ENCODE peak calls at places on chromosomes 11 and 22, in ten cellular contexts. One of them, this sample, is unnamed.

GRCh38 chr11:59289782-59290181 is 68.9 kb upstream of the OR5AN1 start:
- DNase-seq in mesendoderm: no peak
- DNase-seq in SJSA1: no peak
- DNase-seq in HFFc6: no peak
- DNase-seq in stimulated activated CD8-positive, alpha-beta memory T cell treated with anti-CD3 and anti-CD28 coated beads, Interleukin-4, amount 100 ng/mL, for 4 hours: no peak
- DNase-seq in NCI-H1436 treated with DMSO at 0.1 percent for 48 hours: no peak
- DNase-seq in Peyer's patch: no peak
- DNase-seq in C1 segment of cervical spinal cord: no peak
- DNase-seq in stimulated activated CD4-positive, alpha-beta T cell treated with anti-CD3 and anti-CD28 coated beads, Interleukin-4, amount 100 ng/mL, for 1 hour: no peak
- DNase-seq in D341Med: no peak
- DNase-seq in this sample: no peak

GRCh38 chr11:12235549-12235944 is 125.2 kb downstream of the MICAL2 start:
- DNase-seq in mesendoderm: peak
- DNase-seq in stimulated activated CD4-positive, alpha-beta T cell treated with anti-CD3 and anti-CD28 coated beads, Interleukin-4, amount 100 ng/mL, for 1 hour: no peak
- DNase-seq in NCI-H1436 treated with DMSO at 0.1 percent for 48 hours: no peak
- DNase-seq in SJSA1: no peak
- DNase-seq in HFFc6: no peak
- DNase-seq in C1 segment of cervical spinal cord: no peak
- DNase-seq in D341Med: no peak
- DNase-seq in Peyer's patch: no peak
- DNase-seq in stimulated activated CD8-positive, alpha-beta memory T cell treated with anti-CD3 and anti-CD28 coated beads, Interleukin-4, amount 100 ng/mL, for 4 hours: no peak
- DNase-seq in this sample: no peak

GRCh38 chr11:64306876-64307622 is 1.7 kb downstream of the ESRRA start:
- DNase-seq in SJSA1: no peak
- DNase-seq in D341Med: no peak
- DNase-seq in stimulated activated CD4-positive, alpha-beta T cell treated with anti-CD3 and anti-CD28 coated beads, Interleukin-4, amount 100 ng/mL, for 1 hour: no peak
- DNase-seq in C1 segment of cervical spinal cord: no peak
- DNase-seq in mesendoderm: no peak
- DNase-seq in HFFc6: no peak
- DNase-seq in Peyer's patch: peak
- DNase-seq in stimulated activated CD8-positive, alpha-beta memory T cell treated with anti-CD3 and anti-CD28 coated beads, Interleukin-4, amount 100 ng/mL, for 4 hours: no peak
- DNase-seq in NCI-H1436 treated with DMSO at 0.1 percent for 48 hours: no peak
- DNase-seq in this sample: no peak

GRCh38 chr11:55503449-55503848 is 50.8 kb upstream of the OR4C15 start:
- DNase-seq in stimulated activated CD8-positive, alpha-beta memory T cell treated with anti-CD3 and anti-CD28 coated beads, Interleukin-4, amount 100 ng/mL, for 4 hours: no peak
- DNase-seq in C1 segment of cervical spinal cord: no peak
- DNase-seq in stimulated activated CD4-positive, alpha-beta T cell treated with anti-CD3 and anti-CD28 coated beads, Interleukin-4, amount 100 ng/mL, for 1 hour: no peak
- DNase-seq in Peyer's patch: no peak
- DNase-seq in mesendoderm: no peak
- DNase-seq in HFFc6: no peak
- DNase-seq in D341Med: no peak
- DNase-seq in SJSA1: no peak
- DNase-seq in NCI-H1436 treated with DMSO at 0.1 percent for 48 hours: no peak
- DNase-seq in this sample: no peak

GRCh38 chr11:65927904-65928397 is 8.7 kb downstream of the DRAP1 start:
- DNase-seq in C1 segment of cervical spinal cord: no peak
- DNase-seq in mesendoderm: no peak
- DNase-seq in HFFc6: no peak
- DNase-seq in D341Med: peak
- DNase-seq in stimulated activated CD8-positive, alpha-beta memory T cell treated with anti-CD3 and anti-CD28 coated beads, Interleukin-4, amount 100 ng/mL, for 4 hours: peak
- DNase-seq in NCI-H1436 treated with DMSO at 0.1 percent for 48 hours: no peak
- DNase-seq in Peyer's patch: no peak
- DNase-seq in stimulated activated CD4-positive, alpha-beta T cell treated with anti-CD3 and anti-CD28 coated beads, Interleukin-4, amount 100 ng/mL, for 1 hour: peak
- DNase-seq in SJSA1: no peak
- DNase-seq in this sample: no peak

GRCh38 chr11:82845336-82846036 is 54.7 kb downstream of the PRCP start:
- DNase-seq in mesendoderm: no peak
- DNase-seq in NCI-H1436 treated with DMSO at 0.1 percent for 48 hours: no peak
- DNase-seq in HFFc6: no peak
- DNase-seq in stimulated activated CD4-positive, alpha-beta T cell treated with anti-CD3 and anti-CD28 coated beads, Interleukin-4, amount 100 ng/mL, for 1 hour: no peak
- DNase-seq in stimulated activated CD8-positive, alpha-beta memory T cell treated with anti-CD3 and anti-CD28 coated beads, Interleukin-4, amount 100 ng/mL, for 4 hours: no peak
- DNase-seq in Peyer's patch: no peak
- DNase-seq in D341Med: no peak
- DNase-seq in SJSA1: no peak
- DNase-seq in C1 segment of cervical spinal cord: no peak
- DNase-seq in this sample: no peak

GRCh38 chr11:79520086-79520485 is 79.3 kb upstream of the TENM4 start:
- DNase-seq in NCI-H1436 treated with DMSO at 0.1 percent for 48 hours: no peak
- DNase-seq in stimulated activated CD4-positive, alpha-beta T cell treated with anti-CD3 and anti-CD28 coated beads, Interleukin-4, amount 100 ng/mL, for 1 hour: no peak
- DNase-seq in stimulated activated CD8-positive, alpha-beta memory T cell treated with anti-CD3 and anti-CD28 coated beads, Interleukin-4, amount 100 ng/mL, for 4 hours: no peak
- DNase-seq in D341Med: no peak
- DNase-seq in SJSA1: no peak
- DNase-seq in HFFc6: no peak
- DNase-seq in C1 segment of cervical spinal cord: no peak
- DNase-seq in Peyer's patch: no peak
- DNase-seq in mesendoderm: no peak
- DNase-seq in this sample: no peak

GRCh38 chr11:100719362-100719761 is 32.3 kb downstream of the ARHGAP42 start:
- DNase-seq in HFFc6: no peak
- DNase-seq in mesendoderm: peak
- DNase-seq in Peyer's patch: no peak
- DNase-seq in stimulated activated CD8-positive, alpha-beta memory T cell treated with anti-CD3 and anti-CD28 coated beads, Interleukin-4, amount 100 ng/mL, for 4 hours: no peak
- DNase-seq in D341Med: peak
- DNase-seq in C1 segment of cervical spinal cord: no peak
- DNase-seq in SJSA1: no peak
- DNase-seq in NCI-H1436 treated with DMSO at 0.1 percent for 48 hours: peak
- DNase-seq in stimulated activated CD4-positive, alpha-beta T cell treated with anti-CD3 and anti-CD28 coated beads, Interleukin-4, amount 100 ng/mL, for 1 hour: no peak
- DNase-seq in this sample: peak

GRCh38 chr22:33272180-33272579 is 214.0 kb upstream of the SYN3 start:
- DNase-seq in HFFc6: no peak
- DNase-seq in stimulated activated CD8-positive, alpha-beta memory T cell treated with anti-CD3 and anti-CD28 coated beads, Interleukin-4, amount 100 ng/mL, for 4 hours: no peak
- DNase-seq in NCI-H1436 treated with DMSO at 0.1 percent for 48 hours: no peak
- DNase-seq in mesendoderm: no peak
- DNase-seq in C1 segment of cervical spinal cord: no peak
- DNase-seq in SJSA1: no peak
- DNase-seq in stimulated activated CD4-positive, alpha-beta T cell treated with anti-CD3 and anti-CD28 coated beads, Interleukin-4, amount 100 ng/mL, for 1 hour: no peak
- DNase-seq in D341Med: no peak
- DNase-seq in Peyer's patch: no peak
- DNase-seq in this sample: no peak

GRCh38 chr11:76658651-76659650 is 11.6 kb downstream of the LRRC32 start:
- DNase-seq in SJSA1: no peak
- DNase-seq in C1 segment of cervical spinal cord: no peak
- DNase-seq in stimulated activated CD8-positive, alpha-beta memory T cell treated with anti-CD3 and anti-CD28 coated beads, Interleukin-4, amount 100 ng/mL, for 4 hours: no peak
- DNase-seq in D341Med: no peak
- DNase-seq in NCI-H1436 treated with DMSO at 0.1 percent for 48 hours: no peak
- DNase-seq in mesendoderm: no peak
- DNase-seq in HFFc6: no peak
- DNase-seq in Peyer's patch: peak
- DNase-seq in stimulated activated CD4-positive, alpha-beta T cell treated with anti-CD3 and anti-CD28 coated beads, Interleukin-4, amount 100 ng/mL, for 1 hour: no peak
- DNase-seq in this sample: peak

GRCh38 chr22:17562906-17563870 is at the start of gene SLC25A18:
- DNase-seq in C1 segment of cervical spinal cord: peak
- DNase-seq in Peyer's patch: no peak
- DNase-seq in mesendoderm: peak
- DNase-seq in HFFc6: no peak
- DNase-seq in stimulated activated CD4-positive, alpha-beta T cell treated with anti-CD3 and anti-CD28 coated beads, Interleukin-4, amount 100 ng/mL, for 1 hour: no peak
- DNase-seq in NCI-H1436 treated with DMSO at 0.1 percent for 48 hours: no peak
- DNase-seq in stimulated activated CD8-positive, alpha-beta memory T cell treated with anti-CD3 and anti-CD28 coated beads, Interleukin-4, amount 100 ng/mL, for 4 hours: no peak
- DNase-seq in D341Med: no peak
- DNase-seq in SJSA1: no peak
- DNase-seq in this sample: no peak

GRCh38 chr11:12556788-12557384 is 117.3 kb upstream of the TEAD1 start:
- DNase-seq in stimulated activated CD4-positive, alpha-beta T cell treated with anti-CD3 and anti-CD28 coated beads, Interleukin-4, amount 100 ng/mL, for 1 hour: no peak
- DNase-seq in stimulated activated CD8-positive, alpha-beta memory T cell treated with anti-CD3 and anti-CD28 coated beads, Interleukin-4, amount 100 ng/mL, for 4 hours: no peak
- DNase-seq in D341Med: no peak
- DNase-seq in C1 segment of cervical spinal cord: no peak
- DNase-seq in NCI-H1436 treated with DMSO at 0.1 percent for 48 hours: no peak
- DNase-seq in HFFc6: peak
- DNase-seq in mesendoderm: peak
- DNase-seq in Peyer's patch: no peak
- DNase-seq in SJSA1: peak
- DNase-seq in this sample: peak

GRCh38 chr22:38348751-38349496 is 31.7 kb upstream of the CSNK1E start:
- DNase-seq in mesendoderm: no peak
- DNase-seq in D341Med: no peak
- DNase-seq in SJSA1: no peak
- DNase-seq in HFFc6: no peak
- DNase-seq in stimulated activated CD8-positive, alpha-beta memory T cell treated with anti-CD3 and anti-CD28 coated beads, Interleukin-4, amount 100 ng/mL, for 4 hours: no peak
- DNase-seq in Peyer's patch: no peak
- DNase-seq in NCI-H1436 treated with DMSO at 0.1 percent for 48 hours: no peak
- DNase-seq in C1 segment of cervical spinal cord: no peak
- DNase-seq in stimulated activated CD4-positive, alpha-beta T cell treated with anti-CD3 and anti-CD28 coated beads, Interleukin-4, amount 100 ng/mL, for 1 hour: no peak
- DNase-seq in this sample: no peak

GRCh38 chr22:28479912-28480311 is 199.7 kb downstream of the TTC28 start:
- DNase-seq in mesendoderm: peak
- DNase-seq in SJSA1: no peak
- DNase-seq in Peyer's patch: no peak
- DNase-seq in stimulated activated CD8-positive, alpha-beta memory T cell treated with anti-CD3 and anti-CD28 coated beads, Interleukin-4, amount 100 ng/mL, for 4 hours: no peak
- DNase-seq in NCI-H1436 treated with DMSO at 0.1 percent for 48 hours: no peak
- DNase-seq in D341Med: no peak
- DNase-seq in HFFc6: no peak
- DNase-seq in C1 segment of cervical spinal cord: no peak
- DNase-seq in stimulated activated CD4-positive, alpha-beta T cell treated with anti-CD3 and anti-CD28 coated beads, Interleukin-4, amount 100 ng/mL, for 1 hour: no peak
- DNase-seq in this sample: no peak

GRCh38 chr11:11611381-11611780 is 10.4 kb downstream of the GALNT18 start:
- DNase-seq in mesendoderm: no peak
- DNase-seq in stimulated activated CD4-positive, alpha-beta T cell treated with anti-CD3 and anti-CD28 coated beads, Interleukin-4, amount 100 ng/mL, for 1 hour: no peak
- DNase-seq in Peyer's patch: no peak
- DNase-seq in HFFc6: no peak
- DNase-seq in D341Med: no peak
- DNase-seq in SJSA1: peak
- DNase-seq in NCI-H1436 treated with DMSO at 0.1 percent for 48 hours: no peak
- DNase-seq in C1 segment of cervical spinal cord: no peak
- DNase-seq in stimulated activated CD8-positive, alpha-beta memory T cell treated with anti-CD3 and anti-CD28 coated beads, Interleukin-4, amount 100 ng/mL, for 4 hours: no peak
- DNase-seq in this sample: no peak

GRCh38 chr11:119774180-119774763 is 45.3 kb upstream of the NECTIN1 start:
- DNase-seq in stimulated activated CD4-positive, alpha-beta T cell treated with anti-CD3 and anti-CD28 coated beads, Interleukin-4, amount 100 ng/mL, for 1 hour: no peak
- DNase-seq in stimulated activated CD8-positive, alpha-beta memory T cell treated with anti-CD3 and anti-CD28 coated beads, Interleukin-4, amount 100 ng/mL, for 4 hours: no peak
- DNase-seq in D341Med: no peak
- DNase-seq in C1 segment of cervical spinal cord: no peak
- DNase-seq in HFFc6: no peak
- DNase-seq in mesendoderm: peak
- DNase-seq in Peyer's patch: no peak
- DNase-seq in SJSA1: no peak
- DNase-seq in NCI-H1436 treated with DMSO at 0.1 percent for 48 hours: no peak
- DNase-seq in this sample: peak

GRCh38 chr11:131663403-131664200 is 293.2 kb downstream of the NTM start:
- DNase-seq in C1 segment of cervical spinal cord: peak
- DNase-seq in stimulated activated CD4-positive, alpha-beta T cell treated with anti-CD3 and anti-CD28 coated beads, Interleukin-4, amount 100 ng/mL, for 1 hour: no peak
- DNase-seq in stimulated activated CD8-positive, alpha-beta memory T cell treated with anti-CD3 and anti-CD28 coated beads, Interleukin-4, amount 100 ng/mL, for 4 hours: no peak
- DNase-seq in D341Med: no peak
- DNase-seq in NCI-H1436 treated with DMSO at 0.1 percent for 48 hours: no peak
- DNase-seq in mesendoderm: no peak
- DNase-seq in Peyer's patch: no peak
- DNase-seq in SJSA1: no peak
- DNase-seq in HFFc6: no peak
- DNase-seq in this sample: no peak

GRCh38 chr11:126465573-126466287 is 110.2 kb downstream of the ST3GAL4 start:
- DNase-seq in stimulated activated CD4-positive, alpha-beta T cell treated with anti-CD3 and anti-CD28 coated beads, Interleukin-4, amount 100 ng/mL, for 1 hour: no peak
- DNase-seq in Peyer's patch: no peak
- DNase-seq in mesendoderm: no peak
- DNase-seq in HFFc6: no peak
- DNase-seq in D341Med: no peak
- DNase-seq in C1 segment of cervical spinal cord: no peak
- DNase-seq in SJSA1: no peak
- DNase-seq in NCI-H1436 treated with DMSO at 0.1 percent for 48 hours: peak
- DNase-seq in stimulated activated CD8-positive, alpha-beta memory T cell treated with anti-CD3 and anti-CD28 coated beads, Interleukin-4, amount 100 ng/mL, for 4 hours: no peak
- DNase-seq in this sample: no peak

GRCh38 chr11:46388619-46389449 is 2.7 kb downstream of the CHRM4 start:
- DNase-seq in C1 segment of cervical spinal cord: no peak
- DNase-seq in D341Med: no peak
- DNase-seq in stimulated activated CD4-positive, alpha-beta T cell treated with anti-CD3 and anti-CD28 coated beads, Interleukin-4, amount 100 ng/mL, for 1 hour: no peak
- DNase-seq in mesendoderm: peak
- DNase-seq in HFFc6: no peak
- DNase-seq in Peyer's patch: peak
- DNase-seq in NCI-H1436 treated with DMSO at 0.1 percent for 48 hours: no peak
- DNase-seq in stimulated activated CD8-positive, alpha-beta memory T cell treated with anti-CD3 and anti-CD28 coated beads, Interleukin-4, amount 100 ng/mL, for 4 hours: no peak
- DNase-seq in SJSA1: no peak
- DNase-seq in this sample: peak

GRCh38 chr11:12950681-12951080 is 58.4 kb upstream of the RASSF10 start:
- DNase-seq in stimulated activated CD8-positive, alpha-beta memory T cell treated with anti-CD3 and anti-CD28 coated beads, Interleukin-4, amount 100 ng/mL, for 4 hours: no peak
- DNase-seq in SJSA1: no peak
- DNase-seq in Peyer's patch: no peak
- DNase-seq in stimulated activated CD4-positive, alpha-beta T cell treated with anti-CD3 and anti-CD28 coated beads, Interleukin-4, amount 100 ng/mL, for 1 hour: no peak
- DNase-seq in D341Med: no peak
- DNase-seq in NCI-H1436 treated with DMSO at 0.1 percent for 48 hours: no peak
- DNase-seq in HFFc6: no peak
- DNase-seq in C1 segment of cervical spinal cord: no peak
- DNase-seq in mesendoderm: peak
- DNase-seq in this sample: no peak

GRCh38 chr11:131943296-131943695 is 572.9 kb downstream of the NTM start:
- DNase-seq in stimulated activated CD4-positive, alpha-beta T cell treated with anti-CD3 and anti-CD28 coated beads, Interleukin-4, amount 100 ng/mL, for 1 hour: no peak
- DNase-seq in D341Med: no peak
- DNase-seq in HFFc6: no peak
- DNase-seq in SJSA1: no peak
- DNase-seq in NCI-H1436 treated with DMSO at 0.1 percent for 48 hours: no peak
- DNase-seq in C1 segment of cervical spinal cord: no peak
- DNase-seq in mesendoderm: no peak
- DNase-seq in stimulated activated CD8-positive, alpha-beta memory T cell treated with anti-CD3 and anti-CD28 coated beads, Interleukin-4, amount 100 ng/mL, for 4 hours: no peak
- DNase-seq in Peyer's patch: no peak
- DNase-seq in this sample: no peak

GRCh38 chr22:47328550-47329243 is 566.2 kb downstream of the TBC1D22A start:
- DNase-seq in NCI-H1436 treated with DMSO at 0.1 percent for 48 hours: no peak
- DNase-seq in stimulated activated CD4-positive, alpha-beta T cell treated with anti-CD3 and anti-CD28 coated beads, Interleukin-4, amount 100 ng/mL, for 1 hour: no peak
- DNase-seq in D341Med: no peak
- DNase-seq in stimulated activated CD8-positive, alpha-beta memory T cell treated with anti-CD3 and anti-CD28 coated beads, Interleukin-4, amount 100 ng/mL, for 4 hours: no peak
- DNase-seq in SJSA1: peak
- DNase-seq in HFFc6: peak
- DNase-seq in mesendoderm: no peak
- DNase-seq in Peyer's patch: no peak
- DNase-seq in C1 segment of cervical spinal cord: no peak
- DNase-seq in this sample: peak

GRCh38 chr22:49998718-49999062 is 13.9 kb downstream of the IL17REL start:
- DNase-seq in NCI-H1436 treated with DMSO at 0.1 percent for 48 hours: no peak
- DNase-seq in C1 segment of cervical spinal cord: no peak
- DNase-seq in Peyer's patch: no peak
- DNase-seq in mesendoderm: no peak
- DNase-seq in stimulated activated CD8-positive, alpha-beta memory T cell treated with anti-CD3 and anti-CD28 coated beads, Interleukin-4, amount 100 ng/mL, for 4 hours: no peak
- DNase-seq in stimulated activated CD4-positive, alpha-beta T cell treated with anti-CD3 and anti-CD28 coated beads, Interleukin-4, amount 100 ng/mL, for 1 hour: no peak
- DNase-seq in D341Med: no peak
- DNase-seq in HFFc6: no peak
- DNase-seq in SJSA1: no peak
- DNase-seq in this sample: no peak